ENCODE peak calls at places on chromosome 3, in seven cellular contexts. One of them, this sample, is unnamed.

GRCh38 chr3:196694202-196694638 is 17.8 kb downstream of the CEP19 start:
- DNase-seq in ascending aorta: no peak
- DNase-seq in heart right ventricle: no peak
- DNase-seq in tibial artery: no peak
- DNase-seq in GM20000: peak; percentile 49
- DNase-seq in dorsolateral prefrontal cortex: no peak
- DNase-seq in neural crest cell: no peak
- DNase-seq in this sample: no peak

GRCh38 chr3:176579741-176580185 is 617.5 kb downstream of the TBL1XR1 start:
- DNase-seq in ascending aorta: no peak
- DNase-seq in heart right ventricle: no peak
- DNase-seq in tibial artery: no peak
- DNase-seq in GM20000: no peak
- DNase-seq in dorsolateral prefrontal cortex: no peak
- DNase-seq in neural crest cell: no peak
- DNase-seq in this sample: no peak

GRCh38 chr3:143644370-143645089 is 203.7 kb downstream of the SLC9A9 start:
- DNase-seq in ascending aorta: peak; percentile 64
- DNase-seq in heart right ventricle: no peak
- DNase-seq in tibial artery: no peak
- DNase-seq in GM20000: peak; percentile 43
- DNase-seq in dorsolateral prefrontal cortex: peak; percentile 38
- DNase-seq in neural crest cell: peak; percentile 31
- DNase-seq in this sample: peak; percentile 35

GRCh38 chr3:99663981-99664380 is 25.6 kb downstream of the COL8A1 start:
- DNase-seq in ascending aorta: no peak
- DNase-seq in heart right ventricle: no peak
- DNase-seq in tibial artery: no peak
- DNase-seq in GM20000: no peak
- DNase-seq in dorsolateral prefrontal cortex: no peak
- DNase-seq in neural crest cell: no peak
- DNase-seq in this sample: no peak

GRCh38 chr3:28326458-28326926 is 22.0 kb upstream of the ZCWPW2 start:
- DNase-seq in ascending aorta: no peak
- DNase-seq in heart right ventricle: no peak
- DNase-seq in tibial artery: no peak
- DNase-seq in GM20000: no peak
- DNase-seq in dorsolateral prefrontal cortex: no peak
- DNase-seq in neural crest cell: no peak
- DNase-seq in this sample: no peak

GRCh38 chr3:151630035-151630434 is 103.7 kb upstream of the AADACL2 start:
- DNase-seq in ascending aorta: no peak
- DNase-seq in heart right ventricle: no peak
- DNase-seq in tibial artery: no peak
- DNase-seq in GM20000: no peak
- DNase-seq in dorsolateral prefrontal cortex: no peak
- DNase-seq in neural crest cell: no peak
- DNase-seq in this sample: no peak

GRCh38 chr3:27356976-27357375 is 12.2 kb downstream of the NEK10 start:
- DNase-seq in ascending aorta: no peak
- DNase-seq in heart right ventricle: no peak
- DNase-seq in tibial artery: no peak
- DNase-seq in GM20000: no peak
- DNase-seq in dorsolateral prefrontal cortex: no peak
- DNase-seq in neural crest cell: no peak
- DNase-seq in this sample: no peak

GRCh38 chr3:141405581-141405980 is 37.3 kb downstream of the ZBTB38 start:
- DNase-seq in ascending aorta: no peak
- DNase-seq in heart right ventricle: no peak
- DNase-seq in tibial artery: no peak
- DNase-seq in GM20000: no peak
- DNase-seq in dorsolateral prefrontal cortex: no peak
- DNase-seq in neural crest cell: no peak
- DNase-seq in this sample: no peak

GRCh38 chr3:23888617-23889228 is 28.1 kb downstream of the NKIRAS1 start:
- DNase-seq in ascending aorta: no peak
- DNase-seq in heart right ventricle: no peak
- DNase-seq in tibial artery: no peak
- DNase-seq in GM20000: no peak
- DNase-seq in dorsolateral prefrontal cortex: no peak
- DNase-seq in neural crest cell: no peak
- DNase-seq in this sample: no peak
- TF ChIP-seq CTCF in ascending aorta: peak; percentile 74
- TF ChIP-seq CTCF in heart right ventricle: peak; percentile 73
- TF ChIP-seq CTCF in tibial artery: peak; percentile 90
- TF ChIP-seq CTCF in GM20000: peak; percentile 39
- TF ChIP-seq CTCF in dorsolateral prefrontal cortex: peak; percentile 87
- TF ChIP-seq CTCF in neural crest cell: peak; percentile 90
- TF ChIP-seq CTCF in this sample: peak; percentile 87

GRCh38 chr3:113847664-113848461 is 9.3 kb downstream of the GRAMD1C start:
- DNase-seq in ascending aorta: no peak
- DNase-seq in heart right ventricle: no peak
- DNase-seq in tibial artery: no peak
- DNase-seq in GM20000: no peak
- DNase-seq in dorsolateral prefrontal cortex: no peak
- DNase-seq in neural crest cell: no peak
- DNase-seq in this sample: no peak

GRCh38 chr3:113847243-113847642 is 8.7 kb downstream of the GRAMD1C start:
- DNase-seq in ascending aorta: no peak
- DNase-seq in heart right ventricle: no peak
- DNase-seq in tibial artery: no peak
- DNase-seq in GM20000: no peak
- DNase-seq in dorsolateral prefrontal cortex: no peak
- DNase-seq in neural crest cell: no peak
- DNase-seq in this sample: no peak

GRCh38 chr3:113839551-113839950 is 963 bp downstream of the GRAMD1C start:
- DNase-seq in ascending aorta: no peak
- DNase-seq in heart right ventricle: no peak
- DNase-seq in tibial artery: no peak
- DNase-seq in GM20000: no peak
- DNase-seq in dorsolateral prefrontal cortex: no peak
- DNase-seq in neural crest cell: no peak
- DNase-seq in this sample: no peak

DNA sequence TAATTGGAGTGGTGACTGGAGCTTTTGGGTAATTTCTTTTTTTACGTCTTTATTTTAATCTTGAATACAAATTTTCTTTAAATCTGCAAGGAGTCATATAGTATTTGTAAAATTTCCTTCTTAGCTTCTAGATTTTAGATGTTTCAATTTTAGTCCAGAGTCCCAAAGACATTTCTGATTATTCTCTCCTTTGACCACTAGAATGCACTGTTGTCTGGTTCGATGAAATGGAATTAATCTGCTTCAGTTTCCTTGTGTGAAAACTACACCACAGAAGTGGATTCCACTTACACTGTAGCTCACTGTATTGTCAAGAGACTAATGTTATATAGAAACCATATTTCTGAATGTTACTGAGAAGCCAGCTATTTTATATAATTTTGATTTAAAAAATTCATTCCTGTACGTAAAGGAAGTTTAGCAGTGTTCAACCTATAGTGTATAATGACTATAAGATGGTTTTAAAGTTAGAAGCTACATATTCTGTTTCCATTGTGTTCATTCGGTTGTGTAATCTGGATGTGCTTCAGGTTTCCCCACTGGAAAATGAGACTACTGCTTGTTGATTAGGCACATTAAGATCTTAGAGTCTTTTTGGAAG is 6.1 kb downstream of the GRAMD1C start:
- DNase-seq in ascending aorta: no peak
- DNase-seq in heart right ventricle: no peak
- DNase-seq in tibial artery: no peak
- DNase-seq in GM20000: peak; percentile 60
- DNase-seq in dorsolateral prefrontal cortex: no peak
- DNase-seq in neural crest cell: no peak
- DNase-seq in this sample: no peak
- TF ChIP-seq CTCF in ascending aorta: peak; percentile 7
- TF ChIP-seq CTCF in heart right ventricle: no peak
- TF ChIP-seq CTCF in tibial artery: peak; percentile 44
- TF ChIP-seq CTCF in GM20000: peak; percentile 8
- TF ChIP-seq CTCF in dorsolateral prefrontal cortex: peak; percentile 66
- TF ChIP-seq CTCF in neural crest cell: peak; percentile 80
- TF ChIP-seq CTCF in this sample: peak; percentile 60

GRCh38 chr3:127177226-127177625 is 15.7 kb upstream of the PRR23E start:
- DNase-seq in ascending aorta: no peak
- DNase-seq in heart right ventricle: no peak
- DNase-seq in tibial artery: no peak
- DNase-seq in GM20000: no peak
- DNase-seq in dorsolateral prefrontal cortex: no peak
- DNase-seq in neural crest cell: no peak
- DNase-seq in this sample: no peak
- TF ChIP-seq CTCF in ascending aorta: peak; percentile 23
- TF ChIP-seq CTCF in heart right ventricle: peak; percentile 20
- TF ChIP-seq CTCF in tibial artery: peak; percentile 21
- TF ChIP-seq CTCF in GM20000: no peak
- TF ChIP-seq CTCF in dorsolateral prefrontal cortex: peak; percentile 15
- TF ChIP-seq CTCF in neural crest cell: no peak
- TF ChIP-seq CTCF in this sample: peak; percentile 54

GRCh38 chr3:48664313-48664644 is 1.6 kb upstream of the CELSR3 start:
- DNase-seq in ascending aorta: no peak
- DNase-seq in heart right ventricle: no peak
- DNase-seq in tibial artery: no peak
- DNase-seq in GM20000: no peak
- DNase-seq in dorsolateral prefrontal cortex: no peak
- DNase-seq in neural crest cell: no peak
- DNase-seq in this sample: no peak
- TF ChIP-seq CTCF in ascending aorta: no peak
- TF ChIP-seq CTCF in heart right ventricle: no peak
- TF ChIP-seq CTCF in tibial artery: no peak
- TF ChIP-seq CTCF in GM20000: no peak
- TF ChIP-seq CTCF in dorsolateral prefrontal cortex: peak; percentile 1
- TF ChIP-seq CTCF in neural crest cell: peak; percentile 40
- TF ChIP-seq CTCF in this sample: peak; percentile 17

GRCh38 chr3:50427255-50427654 is 67.9 kb upstream of the TMEM115 start:
- DNase-seq in ascending aorta: no peak
- DNase-seq in heart right ventricle: no peak
- DNase-seq in tibial artery: no peak
- DNase-seq in GM20000: no peak
- DNase-seq in dorsolateral prefrontal cortex: no peak
- DNase-seq in neural crest cell: no peak
- DNase-seq in this sample: no peak

GRCh38 chr3:50430186-50430585 is 70.9 kb upstream of the TMEM115 start:
- DNase-seq in ascending aorta: no peak
- DNase-seq in heart right ventricle: no peak
- DNase-seq in tibial artery: no peak
- DNase-seq in GM20000: no peak
- DNase-seq in dorsolateral prefrontal cortex: no peak
- DNase-seq in neural crest cell: no peak
- DNase-seq in this sample: no peak

GRCh38 chr3:50423543-50423942 is 64.2 kb upstream of the TMEM115 start:
- DNase-seq in ascending aorta: no peak
- DNase-seq in heart right ventricle: no peak
- DNase-seq in tibial artery: no peak
- DNase-seq in GM20000: no peak
- DNase-seq in dorsolateral prefrontal cortex: peak; percentile 32
- DNase-seq in neural crest cell: no peak
- DNase-seq in this sample: no peak

GRCh38 chr3:50430950-50431435 is 71.7 kb upstream of the TMEM115 start:
- DNase-seq in ascending aorta: no peak
- DNase-seq in heart right ventricle: no peak
- DNase-seq in tibial artery: no peak
- DNase-seq in GM20000: no peak
- DNase-seq in dorsolateral prefrontal cortex: no peak
- DNase-seq in neural crest cell: no peak
- DNase-seq in this sample: no peak

DNA sequence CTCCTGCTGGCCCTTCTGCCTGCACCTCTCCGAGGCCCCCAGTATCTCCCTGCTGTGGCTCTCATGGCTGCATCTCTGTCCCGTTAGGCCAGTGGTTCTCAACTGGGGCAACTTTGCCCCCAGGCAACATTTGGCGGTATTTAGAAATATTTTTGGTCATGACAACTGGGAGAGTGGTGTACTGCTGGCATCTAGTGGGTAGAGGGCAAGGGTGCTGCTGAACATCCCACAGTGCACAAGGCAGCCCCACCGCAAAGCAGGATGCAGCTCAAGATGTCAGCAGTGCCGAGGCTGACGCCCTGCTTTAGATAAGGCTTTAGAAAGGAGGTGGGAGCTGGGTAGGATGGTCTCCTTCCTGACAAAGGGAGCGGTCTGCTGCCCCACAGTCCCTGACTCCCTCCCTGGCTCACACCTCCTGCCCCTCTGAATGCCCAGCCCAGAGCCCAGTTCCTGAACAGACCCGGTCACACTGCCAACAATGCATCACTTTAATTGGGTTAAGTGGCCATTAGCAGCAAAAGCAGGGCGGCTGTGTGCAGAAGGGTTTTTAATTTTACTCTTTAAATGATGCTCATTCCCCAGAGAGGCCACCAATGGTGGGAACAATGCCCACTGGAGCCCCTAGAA is 68.8 kb upstream of the TMEM115 start:
- DNase-seq in ascending aorta: no peak
- DNase-seq in heart right ventricle: no peak
- DNase-seq in tibial artery: no peak
- DNase-seq in GM20000: no peak
- DNase-seq in dorsolateral prefrontal cortex: no peak
- DNase-seq in neural crest cell: no peak
- DNase-seq in this sample: no peak
- TF ChIP-seq CTCF in ascending aorta: no peak
- TF ChIP-seq CTCF in heart right ventricle: no peak
- TF ChIP-seq CTCF in tibial artery: no peak
- TF ChIP-seq CTCF in GM20000: no peak
- TF ChIP-seq CTCF in dorsolateral prefrontal cortex: no peak
- TF ChIP-seq CTCF in neural crest cell: no peak
- TF ChIP-seq CTCF in this sample: no peak

DNA sequence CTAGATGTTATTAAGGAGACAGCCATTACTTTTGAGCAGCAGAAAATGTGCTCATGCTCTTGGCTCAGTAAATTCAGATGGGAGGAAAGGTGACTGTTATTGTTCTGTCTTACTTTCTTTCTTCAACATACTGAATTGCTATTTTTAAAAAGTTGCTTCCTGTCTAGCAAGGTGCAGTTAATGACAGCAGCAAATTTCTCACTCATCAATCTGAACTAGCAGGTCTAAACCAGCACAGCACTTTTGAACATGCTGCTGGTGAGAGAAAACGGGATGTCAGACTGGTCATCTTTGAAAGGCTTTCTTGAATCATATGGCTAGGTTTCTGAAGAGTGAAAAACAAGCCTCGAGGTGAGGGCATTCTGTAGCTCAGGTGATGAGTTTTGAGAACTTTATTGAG is 384.7 kb downstream of the MFSD1 start:
- DNase-seq in ascending aorta: no peak
- DNase-seq in heart right ventricle: no peak
- DNase-seq in tibial artery: no peak
- DNase-seq in GM20000: peak; percentile 14
- DNase-seq in dorsolateral prefrontal cortex: no peak
- DNase-seq in neural crest cell: no peak
- DNase-seq in this sample: no peak
- TF ChIP-seq CTCF in ascending aorta: no peak
- TF ChIP-seq CTCF in heart right ventricle: no peak
- TF ChIP-seq CTCF in tibial artery: no peak
- TF ChIP-seq CTCF in GM20000: no peak
- TF ChIP-seq CTCF in dorsolateral prefrontal cortex: no peak
- TF ChIP-seq CTCF in neural crest cell: no peak
- TF ChIP-seq CTCF in this sample: no peak